ENCODE peak calls at places on chromosomes 4 and X, in four cellular contexts. One of them, this sample, is unnamed.

GRCh38 chr4:40255722-40256281 is 59.0 kb downstream of the RHOH start:
- DNase-seq in SHP77: no peak
- DNase-seq in stimulated activated CD4-positive, alpha-beta T cell treated with anti-CD3 and anti-CD28 coated beads, Interleukin-12 subunit alpha, Interleukin-12 subunit beta, amount 100 ng/mL, for 48 hours: no peak
- DNase-seq in SK-N-SH: no peak
- DNase-seq in this sample: peak; percentile 86

GRCh38 chrX:119236599-119237525 is 777 bp downstream of the PGRMC1 start:
- DNase-seq in SHP77: peak; percentile 5
- DNase-seq in stimulated activated CD4-positive, alpha-beta T cell treated with anti-CD3 and anti-CD28 coated beads, Interleukin-12 subunit alpha, Interleukin-12 subunit beta, amount 100 ng/mL, for 48 hours: peak; percentile 8
- DNase-seq in SK-N-SH: peak; percentile 59
- DNase-seq in this sample: no peak

GRCh38 chr4:1239949-1240305 is 9.0 kb downstream of the CTBP1 start:
- DNase-seq in SHP77: no peak
- DNase-seq in SK-N-SH: peak; percentile 12
- DNase-seq in stimulated activated CD4-positive, alpha-beta T cell treated with anti-CD3 and anti-CD28 coated beads, Interleukin-12 subunit alpha, Interleukin-12 subunit beta, amount 100 ng/mL, for 48 hours: no peak
- DNase-seq in this sample: peak; percentile 85

GRCh38 chr4:153142700-153143438 is 61.4 kb upstream of the TRIM2 start:
- DNase-seq in stimulated activated CD4-positive, alpha-beta T cell treated with anti-CD3 and anti-CD28 coated beads, Interleukin-12 subunit alpha, Interleukin-12 subunit beta, amount 100 ng/mL, for 48 hours: no peak
- DNase-seq in SK-N-SH: peak; percentile 72
- DNase-seq in SHP77: peak; percentile 49
- DNase-seq in this sample: no peak

GRCh38 chr4:6724461-6725111 is 8.6 kb downstream of the BLOC1S4 start:
- DNase-seq in SK-N-SH: no peak
- DNase-seq in stimulated activated CD4-positive, alpha-beta T cell treated with anti-CD3 and anti-CD28 coated beads, Interleukin-12 subunit alpha, Interleukin-12 subunit beta, amount 100 ng/mL, for 48 hours: no peak
- DNase-seq in SHP77: no peak
- DNase-seq in this sample: peak; percentile 93

GRCh38 chr4:177308125-177308524 is 1.5 kb upstream of the NEIL3 start:
- DNase-seq in SK-N-SH: no peak
- DNase-seq in stimulated activated CD4-positive, alpha-beta T cell treated with anti-CD3 and anti-CD28 coated beads, Interleukin-12 subunit alpha, Interleukin-12 subunit beta, amount 100 ng/mL, for 48 hours: no peak
- DNase-seq in SHP77: no peak
- DNase-seq in this sample: peak; percentile 65

GRCh38 chr4:131370846-131371245 is 1778.2 kb upstream of the PCDH10 start:
- DNase-seq in SK-N-SH: no peak
- DNase-seq in SHP77: peak; percentile 47
- DNase-seq in stimulated activated CD4-positive, alpha-beta T cell treated with anti-CD3 and anti-CD28 coated beads, Interleukin-12 subunit alpha, Interleukin-12 subunit beta, amount 100 ng/mL, for 48 hours: no peak
- DNase-seq in this sample: no peak

GRCh38 chr4:113996599-113997177 is 17.2 kb upstream of the ARSJ start:
- DNase-seq in SK-N-SH: no peak
- DNase-seq in stimulated activated CD4-positive, alpha-beta T cell treated with anti-CD3 and anti-CD28 coated beads, Interleukin-12 subunit alpha, Interleukin-12 subunit beta, amount 100 ng/mL, for 48 hours: no peak
- DNase-seq in SHP77: no peak
- DNase-seq in this sample: no peak

GRCh38 chr4:121072836-121073362 is 564 bp upstream of the NDNF start:
- DNase-seq in SK-N-SH: peak; percentile 25
- DNase-seq in stimulated activated CD4-positive, alpha-beta T cell treated with anti-CD3 and anti-CD28 coated beads, Interleukin-12 subunit alpha, Interleukin-12 subunit beta, amount 100 ng/mL, for 48 hours: no peak
- DNase-seq in SHP77: peak; percentile 27
- DNase-seq in this sample: peak; percentile 52

GRCh38 chrX:153922932-153923857 is 2.9 kb downstream of the ARHGAP4 start:
- DNase-seq in stimulated activated CD4-positive, alpha-beta T cell treated with anti-CD3 and anti-CD28 coated beads, Interleukin-12 subunit alpha, Interleukin-12 subunit beta, amount 100 ng/mL, for 48 hours: no peak
- DNase-seq in SK-N-SH: peak; percentile 90
- DNase-seq in SHP77: peak; percentile 36
- DNase-seq in this sample: peak; percentile 97

GRCh38 chr4:119592708-119593298 is 35.8 kb downstream of the PDE5A start:
- DNase-seq in SK-N-SH: no peak
- DNase-seq in stimulated activated CD4-positive, alpha-beta T cell treated with anti-CD3 and anti-CD28 coated beads, Interleukin-12 subunit alpha, Interleukin-12 subunit beta, amount 100 ng/mL, for 48 hours: no peak
- DNase-seq in SHP77: no peak
- DNase-seq in this sample: no peak

GRCh38 chr4:113026556-113026955 is 22.9 kb upstream of the ANK2 start:
- DNase-seq in SK-N-SH: no peak
- DNase-seq in SHP77: no peak
- DNase-seq in stimulated activated CD4-positive, alpha-beta T cell treated with anti-CD3 and anti-CD28 coated beads, Interleukin-12 subunit alpha, Interleukin-12 subunit beta, amount 100 ng/mL, for 48 hours: no peak
- DNase-seq in this sample: no peak

GRCh38 chr4:177356191-177356590 is 46.5 kb downstream of the NEIL3 start:
- DNase-seq in SK-N-SH: no peak
- DNase-seq in stimulated activated CD4-positive, alpha-beta T cell treated with anti-CD3 and anti-CD28 coated beads, Interleukin-12 subunit alpha, Interleukin-12 subunit beta, amount 100 ng/mL, for 48 hours: no peak
- DNase-seq in SHP77: no peak
- DNase-seq in this sample: no peak

GRCh38 chr4:101914761-101915160 is 124.2 kb downstream of the BANK1 start:
- DNase-seq in SHP77: no peak
- DNase-seq in stimulated activated CD4-positive, alpha-beta T cell treated with anti-CD3 and anti-CD28 coated beads, Interleukin-12 subunit alpha, Interleukin-12 subunit beta, amount 100 ng/mL, for 48 hours: no peak
- DNase-seq in SK-N-SH: no peak
- DNase-seq in this sample: no peak

GRCh38 chr4:763922-764321 is 58.3 kb downstream of the PCGF3 start:
- DNase-seq in stimulated activated CD4-positive, alpha-beta T cell treated with anti-CD3 and anti-CD28 coated beads, Interleukin-12 subunit alpha, Interleukin-12 subunit beta, amount 100 ng/mL, for 48 hours: no peak
- DNase-seq in SK-N-SH: no peak
- DNase-seq in SHP77: no peak
- DNase-seq in this sample: peak; percentile 43

GRCh38 chr4:86586160-86586572 is 7.9 kb upstream of the PTPN13 start:
- DNase-seq in SK-N-SH: no peak
- DNase-seq in stimulated activated CD4-positive, alpha-beta T cell treated with anti-CD3 and anti-CD28 coated beads, Interleukin-12 subunit alpha, Interleukin-12 subunit beta, amount 100 ng/mL, for 48 hours: no peak
- DNase-seq in SHP77: no peak
- DNase-seq in this sample: peak; percentile 13

This sample was measured in osteoblast.